ENCODE peak calls at places on chromosomes 16 and 17, in six cellular contexts. L is heart right ventricle, E is H7, W is prostate gland, O is aorta, A is pancreas. X is an unnamed sample.

GRCh38 chr17:65365209-65365608 is 196.2 kb downstream of the AXIN2 start:
- DNase-seq in A (no peak), O (no peak), W (no peak), E (no peak), L (no peak), X (no peak)

GRCh38 chr16:69402448-69402847 is 16.6 kb upstream of the TERF2 start:
- DNase-seq in O (no peak), A (no peak), L (no peak), W (no peak), E (no peak), X (no peak)

GRCh38 chr16:87196229-87196628 is 121.0 kb downstream of the C16orf95 start:
- DNase-seq in W (no peak), O (no peak), A (no peak), E (no peak), L (no peak), X (no peak)

GRCh38 chr17:41347872-41348760 is 2.5 kb downstream of the KRT33A start:
- DNase-seq in O (no peak), L (no peak), E (no peak), A (no peak), W (no peak), X (no peak)

GRCh38 chr17:56866496-56866895 is 32.5 kb downstream of the DGKE start:
- DNase-seq in E (no peak), L (no peak), A (no peak), O (no peak), W (no peak), X (no peak)

GRCh38 chr16:71585318-71585703 is 8.4 kb upstream of the TAT start:
- DNase-seq in L (no peak), E (no peak), A (no peak), W (no peak), O (no peak), X (no peak)

GRCh38 chr16:10322723-10323527 is 62.9 kb upstream of the ATF7IP2 start:
- DNase-seq in O (no peak), E (no peak), L (no peak), A (no peak), W (no peak), X (no peak)

GRCh38 chr16:53864819-53865491 is 161.0 kb downstream of the FTO start:
- DNase-seq in E (no peak), O (no peak), W (no peak), A (no peak), L (no peak), X (no peak)

GRCh38 chr16:74923766-74924460 is 61.0 kb downstream of the WDR59 start:
- DNase-seq in O (no peak), W (peak), L (no peak), E (no peak), A (peak), X (no peak)

GRCh38 chr17:76497979-76498885 is 3.0 kb downstream of the RHBDF2 start:
- DNase-seq in A (peak), O (peak), W (peak), E (peak), L (peak), X (no peak)

GRCh38 chr17:72433797-72434196 is 313.0 kb downstream of the SOX9 start:
- DNase-seq in E (no peak), W (no peak), L (no peak), O (no peak), A (no peak), X (no peak)

GRCh38 chr16:49859139-49859947 is 3.4 kb upstream of the ZNF423 start:
- DNase-seq in L (peak), W (no peak), E (peak), A (peak), O (peak), X (no peak)

GRCh38 chr17:43734376-43734775 is 24.2 kb downstream of the SOST start:
- DNase-seq in W (no peak), L (no peak), O (no peak), A (no peak), E (no peak), X (no peak)

GRCh38 chr16:726188-726437 is 130 bp downstream of the CCDC78 start:
- DNase-seq in A (no peak), O (no peak), L (no peak), E (peak), W (no peak), X (no peak)

GRCh38 chr17:50681260-50682200 is 26.2 kb downstream of the ANKRD40 start:
- DNase-seq in A (no peak), W (peak), O (no peak), E (peak), L (peak), X (no peak)

GRCh38 chr16:60905806-60906205 is 1130.4 kb downstream of the CDH8 start:
- DNase-seq in E (no peak), W (no peak), O (no peak), L (no peak), A (no peak), X (no peak)

GRCh38 chr17:57874434-57875108 is 24.7 kb upstream of the MRPS23 start:
- DNase-seq in E (peak), L (peak), W (no peak), O (peak), A (no peak), X (no peak)

GRCh38 chr17:77632619-77633018 is 325.9 kb upstream of the TNRC6C start:
- DNase-seq in L (no peak), O (peak), W (no peak), E (no peak), A (no peak), X (no peak)

GRCh38 chr16:86355951-86356350 is 154.4 kb upstream of the FOXF1 start:
- DNase-seq in O (peak), W (no peak), E (no peak), L (no peak), A (no peak), X (no peak)

GRCh38 chr17:46154151-46154816 is 38.9 kb downstream of the KANSL1 start:
- DNase-seq in W (no peak), A (no peak), L (no peak), E (no peak), O (no peak), X (no peak)

GRCh38 chr17:28174352-28175046 is 132.0 kb downstream of the NLK start:
- DNase-seq in A (no peak), O (no peak), L (no peak), W (no peak), E (no peak), X (no peak)

GRCh38 chr17:67316776-67317175 is 49.6 kb downstream of the PSMD12 start:
- DNase-seq in W (no peak), A (no peak), E (no peak), L (no peak), O (no peak), X (no peak)
- H3K4me3 ChIP-seq in W (no peak), A (no peak), E (no peak), L (no peak), O (no peak), X (no peak)

GRCh38 chr16:89114159-89114981 is 20.7 kb downstream of the ACSF3 start:
- DNase-seq in E (peak), L (no peak), A (no peak), W (no peak), O (peak), X (peak)

GRCh38 chr16:89113661-89114060 is 20.0 kb downstream of the ACSF3 start:
- DNase-seq in A (no peak), O (peak), W (no peak), L (no peak), E (no peak), X (no peak)

GRCh38 chr16:89116341-89117238 is 22.9 kb downstream of the ACSF3 start:
- DNase-seq in L (no peak), O (peak), W (no peak), A (no peak), E (no peak), X (no peak)

GRCh38 chr16:89117239-89117974 is 23.8 kb downstream of the ACSF3 start:
- DNase-seq in L (no peak), A (no peak), O (peak), W (no peak), E (no peak), X (no peak)

GRCh38 chr16:89115216-89115949 is 21.7 kb downstream of the ACSF3 start:
- DNase-seq in E (no peak), W (peak), O (peak), A (no peak), L (peak), X (peak)
- H3K4me3 ChIP-seq in E (no peak), W (no peak), O (no peak), A (no peak), L (no peak), X (peak)

DNA sequence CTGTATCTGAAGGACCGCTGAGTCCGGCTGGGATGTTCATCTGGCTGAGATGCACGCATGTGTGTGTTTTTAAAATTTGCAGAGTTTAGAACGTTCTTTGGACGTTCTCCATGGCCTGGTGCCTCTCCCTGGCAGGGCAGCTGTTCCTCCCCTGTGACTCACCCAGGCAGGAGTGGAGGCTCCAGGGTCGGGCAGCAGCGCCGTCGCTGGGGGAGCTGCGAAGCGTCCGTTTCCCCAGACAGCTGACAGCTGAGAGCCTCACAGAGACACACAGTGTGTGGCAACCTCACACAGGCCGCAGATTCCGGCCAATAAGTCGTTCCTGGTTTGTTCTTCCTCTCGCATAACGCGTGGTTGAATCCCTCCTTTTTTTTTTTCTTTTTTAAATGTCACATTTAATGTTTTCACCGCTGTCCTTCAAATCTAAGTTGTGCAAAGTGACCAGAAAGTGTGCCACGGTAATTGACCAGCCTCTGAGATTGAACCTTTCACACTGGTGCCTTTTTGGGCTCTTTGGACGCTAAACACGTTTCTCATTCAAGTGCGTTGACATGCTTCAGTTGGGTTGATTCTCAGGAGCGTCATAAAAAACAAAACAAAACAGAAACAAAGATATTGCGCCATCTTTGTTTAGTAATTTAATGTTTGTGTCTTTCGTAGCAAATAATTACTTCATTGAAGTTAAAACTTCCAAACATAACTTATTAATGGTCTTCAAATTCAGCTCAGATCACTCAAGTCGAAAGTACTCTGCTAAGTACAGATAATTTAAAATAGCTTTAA is 80.4 kb downstream of the OR1D5 start:
- DNase-seq in W (no peak), A (peak), E (no peak), L (peak), O (peak), X (no peak)
- H3K4me3 ChIP-seq in W (no peak), A (no peak), E (no peak), L (no peak), O (no peak), X (no peak)

GRCh38 chr16:84438971-84439696 is 65.3 kb downstream of the MEAK7 start:
- DNase-seq in O (no peak), L (no peak), E (no peak), A (no peak), W (peak), X (no peak)
- H3K4me3 ChIP-seq in O (no peak), L (no peak), E (no peak), A (no peak), W (no peak), X (no peak)

X was measured in CD8-positive, alpha-beta T cell.